ENCODE peak calls at places on chromosomes 12 and 14, in six cellular contexts. One of them, this sample, is unnamed. For H3K9me3, the result is how much of the 10 kb centered on the place peaks cover.

GRCh38 chr12:123998344-123998941 is 25.4 kb downstream of the ZNF664 start:
- DNase-seq in kidney: no peak
- DNase-seq in neural progenitor cell: no peak
- DNase-seq in heart right ventricle: no peak
- DNase-seq in PC-3: no peak
- DNase-seq in cardiac muscle cell: peak
- DNase-seq in this sample: no peak

GRCh38 chr12:49763006-49763591 is 21.7 kb downstream of the TMBIM6 start:
- DNase-seq in PC-3: peak
- DNase-seq in cardiac muscle cell: peak
- DNase-seq in neural progenitor cell: peak
- DNase-seq in heart right ventricle: peak
- DNase-seq in kidney: peak
- DNase-seq in this sample: peak

GRCh38 chr14:32588448-32589320 is 259.6 kb downstream of the AKAP6 start:
- DNase-seq in PC-3: peak
- DNase-seq in neural progenitor cell: peak
- DNase-seq in kidney: no peak
- DNase-seq in heart right ventricle: no peak
- DNase-seq in cardiac muscle cell: peak
- DNase-seq in this sample: no peak

GRCh38 chr12:124321040-124321481 is 26.2 kb downstream of the RFLNA start:
- DNase-seq in PC-3: peak
- DNase-seq in heart right ventricle: peak
- DNase-seq in neural progenitor cell: peak
- DNase-seq in cardiac muscle cell: peak
- DNase-seq in kidney: no peak
- DNase-seq in this sample: peak

GRCh38 chr14:95516554-95517209 is at the start of gene SYNE3:
- DNase-seq in heart right ventricle: peak
- DNase-seq in neural progenitor cell: peak
- DNase-seq in kidney: peak
- DNase-seq in PC-3: peak
- DNase-seq in cardiac muscle cell: peak
- DNase-seq in this sample: no peak

GRCh38 chr14:70239802-70240201 is 51.1 kb upstream of the SLC8A3 start:
- DNase-seq in heart right ventricle: no peak
- DNase-seq in cardiac muscle cell: no peak
- DNase-seq in neural progenitor cell: no peak
- DNase-seq in kidney: no peak
- DNase-seq in PC-3: no peak
- DNase-seq in this sample: no peak

GRCh38 chr12:26389303-26389702 is 193.9 kb downstream of the SSPN start:
- DNase-seq in neural progenitor cell: no peak
- DNase-seq in PC-3: no peak
- DNase-seq in heart right ventricle: no peak
- DNase-seq in kidney: no peak
- DNase-seq in cardiac muscle cell: no peak
- DNase-seq in this sample: no peak

GRCh38 chr12:71760471-71760870 is 5.8 kb downstream of the RAB21 start:
- DNase-seq in PC-3: no peak
- DNase-seq in kidney: no peak
- DNase-seq in heart right ventricle: no peak
- DNase-seq in neural progenitor cell: no peak
- DNase-seq in cardiac muscle cell: no peak
- DNase-seq in this sample: no peak

GRCh38 chr14:100617715-100618693 is 30.8 kb upstream of the BEGAIN start:
- DNase-seq in kidney: no peak
- DNase-seq in heart right ventricle: peak
- DNase-seq in cardiac muscle cell: peak
- DNase-seq in PC-3: no peak
- DNase-seq in neural progenitor cell: no peak
- DNase-seq in this sample: no peak

GRCh38 chr14:105476937-105477658 is 2.5 kb downstream of the CRIP2 start:
- DNase-seq in heart right ventricle: peak
- DNase-seq in kidney: peak
- DNase-seq in cardiac muscle cell: peak
- DNase-seq in PC-3: no peak
- DNase-seq in neural progenitor cell: no peak
- DNase-seq in this sample: no peak

GRCh38 chr12:6037459-6037858 is 87.0 kb downstream of the VWF start:
- DNase-seq in PC-3: no peak
- DNase-seq in heart right ventricle: no peak
- DNase-seq in neural progenitor cell: no peak
- DNase-seq in cardiac muscle cell: no peak
- DNase-seq in kidney: peak
- DNase-seq in this sample: no peak

GRCh38 chr12:30197392-30198047 is 413.8 kb upstream of the TMTC1 start:
- DNase-seq in heart right ventricle: no peak
- DNase-seq in PC-3: peak
- DNase-seq in neural progenitor cell: no peak
- DNase-seq in kidney: no peak
- DNase-seq in cardiac muscle cell: peak
- DNase-seq in this sample: no peak

GRCh38 chr14:100591453-100592371 is 4.5 kb upstream of the BEGAIN start:
- DNase-seq in heart right ventricle: no peak
- DNase-seq in cardiac muscle cell: no peak
- DNase-seq in kidney: peak
- DNase-seq in PC-3: no peak
- DNase-seq in neural progenitor cell: no peak
- DNase-seq in this sample: no peak

GRCh38 chr12:64625243-64626077 is 15.2 kb downstream of the RASSF3 start:
- DNase-seq in neural progenitor cell: no peak
- DNase-seq in kidney: peak
- DNase-seq in heart right ventricle: peak
- DNase-seq in PC-3: peak
- DNase-seq in cardiac muscle cell: peak
- DNase-seq in this sample: peak

GRCh38 chr14:50000215-50001145 is 107.6 kb downstream of the ARF6 start:
- DNase-seq in PC-3: peak
- DNase-seq in cardiac muscle cell: peak
- DNase-seq in heart right ventricle: peak
- DNase-seq in kidney: peak
- DNase-seq in neural progenitor cell: peak
- DNase-seq in this sample: peak

GRCh38 chr14:103546651-103547454 is 15.6 kb downstream of the BAG5 start:
- DNase-seq in PC-3: peak
- DNase-seq in kidney: peak
- DNase-seq in heart right ventricle: peak
- DNase-seq in cardiac muscle cell: peak
- DNase-seq in neural progenitor cell: peak
- DNase-seq in this sample: peak

GRCh38 chr14:105528859-105529505 is 2.6 kb downstream of the TMEM121 start:
- DNase-seq in neural progenitor cell: no peak
- DNase-seq in cardiac muscle cell: peak
- DNase-seq in PC-3: no peak
- DNase-seq in heart right ventricle: no peak
- DNase-seq in kidney: peak
- DNase-seq in this sample: no peak

GRCh38 chr12:61750604-61751003 is 509.6 kb upstream of the USP15 start:
- DNase-seq in cardiac muscle cell: peak
- DNase-seq in PC-3: no peak
- DNase-seq in neural progenitor cell: no peak
- DNase-seq in heart right ventricle: no peak
- DNase-seq in kidney: no peak
- DNase-seq in this sample: no peak

GRCh38 chr14:87131879-87132278 is 861.1 kb downstream of the GALC start:
- DNase-seq in neural progenitor cell: no peak
- DNase-seq in kidney: no peak
- DNase-seq in cardiac muscle cell: no peak
- DNase-seq in PC-3: peak
- DNase-seq in heart right ventricle: no peak
- DNase-seq in this sample: no peak

GRCh38 chr12:93137656-93138612 is 208.8 kb upstream of the EEA1 start:
- DNase-seq in cardiac muscle cell: peak
- DNase-seq in kidney: no peak
- DNase-seq in PC-3: peak
- DNase-seq in neural progenitor cell: no peak
- DNase-seq in heart right ventricle: no peak
- DNase-seq in this sample: no peak

GRCh38 chr12:59004466-59004865 is 84.2 kb upstream of the LRIG3 start:
- DNase-seq in neural progenitor cell: no peak
- DNase-seq in cardiac muscle cell: no peak
- DNase-seq in PC-3: no peak
- DNase-seq in kidney: no peak
- DNase-seq in heart right ventricle: no peak
- DNase-seq in this sample: no peak

GRCh38 chr14:92540472-92541048 is 27.0 kb downstream of the RIN3 start:
- DNase-seq in heart right ventricle: peak
- DNase-seq in kidney: peak
- DNase-seq in PC-3: peak
- DNase-seq in cardiac muscle cell: peak
- DNase-seq in neural progenitor cell: no peak
- DNase-seq in this sample: peak

GRCh38 chr14:74573421-74574091 is 38.5 kb downstream of the LTBP2 start:
- DNase-seq in PC-3: peak
- DNase-seq in neural progenitor cell: no peak
- DNase-seq in heart right ventricle: no peak
- DNase-seq in cardiac muscle cell: no peak
- DNase-seq in kidney: no peak
- DNase-seq in this sample: no peak

GRCh38 chr14:22047105-22047504 is 373.5 kb upstream of the OR4E1 start:
- DNase-seq in PC-3: peak
- DNase-seq in kidney: no peak
- DNase-seq in cardiac muscle cell: no peak
- DNase-seq in heart right ventricle: no peak
- DNase-seq in neural progenitor cell: peak
- DNase-seq in this sample: no peak

GRCh38 chr12:79552186-79552585 is 138.6 kb downstream of the PAWR start:
- DNase-seq in neural progenitor cell: no peak
- DNase-seq in cardiac muscle cell: peak
- DNase-seq in PC-3: no peak
- DNase-seq in kidney: no peak
- DNase-seq in heart right ventricle: no peak
- DNase-seq in this sample: no peak

GRCh38 chr14:101817511-101818001 is 56.0 kb downstream of the PPP2R5C start:
- DNase-seq in heart right ventricle: no peak
- DNase-seq in cardiac muscle cell: no peak
- DNase-seq in PC-3: no peak
- DNase-seq in kidney: no peak
- DNase-seq in neural progenitor cell: no peak
- DNase-seq in this sample: no peak

GRCh38 chr14:54627325-54627717 is 60.4 kb downstream of the SAMD4A start:
- DNase-seq in kidney: no peak
- DNase-seq in cardiac muscle cell: no peak
- DNase-seq in neural progenitor cell: no peak
- DNase-seq in PC-3: no peak
- DNase-seq in heart right ventricle: no peak
- DNase-seq in this sample: no peak

GRCh38 chr14:89503458-89503996 is 86.5 kb upstream of the FOXN3 start:
- DNase-seq in cardiac muscle cell: no peak
- DNase-seq in neural progenitor cell: no peak
- DNase-seq in heart right ventricle: no peak
- DNase-seq in kidney: no peak
- DNase-seq in PC-3: no peak
- DNase-seq in this sample: no peak

GRCh38 chr14:61461808-61462275 is 140.5 kb downstream of the PRKCH start:
- DNase-seq in heart right ventricle: no peak
- DNase-seq in kidney: no peak
- DNase-seq in cardiac muscle cell: peak
- DNase-seq in PC-3: peak
- DNase-seq in neural progenitor cell: peak
- DNase-seq in this sample: no peak

GRCh38 chr14:21024668-21025373 is at the start of gene NDRG2:
- DNase-seq in kidney: peak
- DNase-seq in cardiac muscle cell: peak
- DNase-seq in neural progenitor cell: peak
- DNase-seq in PC-3: no peak
- DNase-seq in heart right ventricle: peak
- DNase-seq in this sample: peak

GRCh38 chr12:64042901-64043300 is 179.2 kb downstream of the KICS2 start:
- DNase-seq in PC-3: no peak
- DNase-seq in heart right ventricle: no peak
- DNase-seq in cardiac muscle cell: peak
- DNase-seq in kidney: no peak
- DNase-seq in neural progenitor cell: no peak
- DNase-seq in this sample: no peak

GRCh38 chr12:40971911-40972310 is 216.2 kb upstream of the PDZRN4 start:
- DNase-seq in heart right ventricle: no peak
- DNase-seq in kidney: no peak
- DNase-seq in PC-3: no peak
- DNase-seq in cardiac muscle cell: no peak
- DNase-seq in neural progenitor cell: no peak
- DNase-seq in this sample: no peak

GRCh38 chr14:85529803-85530574 is at the start of gene FLRT2:
- DNase-seq in heart right ventricle: peak
- DNase-seq in neural progenitor cell: peak
- DNase-seq in PC-3: no peak
- DNase-seq in cardiac muscle cell: peak
- DNase-seq in kidney: peak
- DNase-seq in this sample: no peak

GRCh38 chr12:6914246-6914947 is at the start of gene ENO2:
- DNase-seq in neural progenitor cell: peak
- DNase-seq in cardiac muscle cell: peak
- DNase-seq in kidney: peak
- DNase-seq in heart right ventricle: peak
- DNase-seq in PC-3: peak
- DNase-seq in this sample: peak

GRCh38 chr14:96162741-96163140 is 41.9 kb upstream of the BDKRB2 start:
- DNase-seq in heart right ventricle: no peak
- DNase-seq in cardiac muscle cell: peak
- DNase-seq in kidney: no peak
- DNase-seq in PC-3: no peak
- DNase-seq in neural progenitor cell: no peak
- DNase-seq in this sample: no peak

GRCh38 chr12:27515671-27516070 is 8.3 kb upstream of the PPFIBP1 start:
- DNase-seq in cardiac muscle cell: no peak
- DNase-seq in neural progenitor cell: no peak
- DNase-seq in kidney: no peak
- DNase-seq in heart right ventricle: no peak
- DNase-seq in PC-3: no peak
- DNase-seq in this sample: no peak
- H3K27ac ChIP-seq in cardiac muscle cell: no peak
- H3K27ac ChIP-seq in neural progenitor cell: no peak
- H3K27ac ChIP-seq in kidney: no peak
- H3K27ac ChIP-seq in heart right ventricle: no peak
- H3K27ac ChIP-seq in PC-3: no peak
- H3K27ac ChIP-seq in this sample: no peak

GRCh38 chr14:65433157-65433556 is 20.6 kb downstream of the FUT8 start:
- DNase-seq in heart right ventricle: no peak
- DNase-seq in cardiac muscle cell: no peak
- DNase-seq in neural progenitor cell: no peak
- DNase-seq in PC-3: no peak
- DNase-seq in kidney: no peak
- DNase-seq in this sample: no peak
- H3K4me3 ChIP-seq in heart right ventricle: no peak
- H3K4me3 ChIP-seq in cardiac muscle cell: no peak
- H3K4me3 ChIP-seq in neural progenitor cell: no peak
- H3K4me3 ChIP-seq in PC-3: no peak
- H3K4me3 ChIP-seq in kidney: no peak
- H3K4me3 ChIP-seq in this sample: no peak

GRCh38 chr14:99067927-99068326 is 204.1 kb downstream of the BCL11B start:
- DNase-seq in cardiac muscle cell: no peak
- DNase-seq in PC-3: no peak
- DNase-seq in kidney: no peak
- DNase-seq in neural progenitor cell: no peak
- DNase-seq in heart right ventricle: no peak
- DNase-seq in this sample: no peak
- H3K9me3 ChIP-seq in cardiac muscle cell: under half
- H3K9me3 ChIP-seq in PC-3: under half
- H3K9me3 ChIP-seq in kidney: under half
- H3K9me3 ChIP-seq in neural progenitor cell: under half
- H3K9me3 ChIP-seq in heart right ventricle: under half
- H3K9me3 ChIP-seq in this sample: under half

GRCh38 chr12:52525661-52526499 is 5.7 kb upstream of the KRT5 start:
- DNase-seq in neural progenitor cell: no peak
- DNase-seq in heart right ventricle: no peak
- DNase-seq in PC-3: no peak
- DNase-seq in cardiac muscle cell: no peak
- DNase-seq in kidney: no peak
- DNase-seq in this sample: no peak
- H3K27ac ChIP-seq in neural progenitor cell: no peak
- H3K27ac ChIP-seq in heart right ventricle: no peak
- H3K27ac ChIP-seq in PC-3: no peak
- H3K27ac ChIP-seq in cardiac muscle cell: no peak
- H3K27ac ChIP-seq in kidney: no peak
- H3K27ac ChIP-seq in this sample: no peak